ENCODE peak calls at places on chromosomes 4 and X, in nine cellular contexts. D, Z, C, R, H, U, L, B and O are unnamed samples.

GRCh38 chrX:149461746-149462145 is 43.4 kb downstream of the IDS start:
- DNase-seq in Z (no peak), H (no peak), D (no peak), B (no peak), L (no peak), U (no peak), C (no peak), R (no peak), O (no peak)

GRCh38 chr4:82865592-82865991 is 25.4 kb downstream of the SEC31A start:
- DNase-seq in H (no peak), B (no peak), C (no peak), D (no peak), Z (no peak), R (no peak), L (no peak), U (no peak), O (no peak)

GRCh38 chr4:1576961-1577814 is 106.9 kb downstream of the FAM53A start:
- DNase-seq in R (peak), B (no peak), H (no peak), L (no peak), D (no peak), U (no peak), Z (peak), C (no peak), O (no peak)

GRCh38 chr4:176044589-176044951 is 21.1 kb upstream of the WDR17 start:
- DNase-seq in B (no peak), R (no peak), C (no peak), D (no peak), U (no peak), Z (no peak), L (no peak), H (no peak), O (peak)

GRCh38 chr4:43242611-43243010 is 350.1 kb downstream of the GRXCR1 start:
- DNase-seq in Z (no peak), H (no peak), R (no peak), C (no peak), U (no peak), D (no peak), B (no peak), L (no peak), O (no peak)

GRCh38 chrX:71184803-71185495 is 38.1 kb upstream of the GJB1 start:
- DNase-seq in U (no peak), L (no peak), B (no peak), C (no peak), H (no peak), D (no peak), R (no peak), Z (no peak), O (no peak)

GRCh38 chr4:11130195-11130975 is 298.3 kb downstream of the HS3ST1 start:
- DNase-seq in H (no peak), R (no peak), L (no peak), Z (no peak), B (no peak), C (no peak), U (no peak), D (no peak), O (no peak)

GRCh38 chrX:74534569-74535038 is 79.8 kb downstream of the RLIM start:
- DNase-seq in H (no peak), L (no peak), B (no peak), D (no peak), U (no peak), Z (no peak), C (no peak), R (no peak), O (no peak)

GRCh38 chr4:17690135-17690534 is 75.7 kb downstream of the MED28 start:
- DNase-seq in D (no peak), B (no peak), Z (no peak), L (no peak), C (no peak), U (no peak), R (no peak), H (no peak), O (no peak)

GRCh38 chr4:81003549-81004240 is 26.8 kb upstream of the BMP3 start:
- DNase-seq in H (no peak), Z (no peak), R (no peak), D (no peak), U (no peak), L (no peak), C (no peak), B (no peak), O (no peak)

GRCh38 chrX:118521435-118521834 is 25.8 kb downstream of the DOCK11 start:
- DNase-seq in D (no peak), R (no peak), C (no peak), H (no peak), U (no peak), Z (no peak), B (no peak), L (no peak), O (no peak)
- H3K27ac ChIP-seq in D (peak), R (no peak), C (no peak), H (peak), U (peak), Z (no peak), B (no peak), L (no peak), O (no peak)

DNA sequence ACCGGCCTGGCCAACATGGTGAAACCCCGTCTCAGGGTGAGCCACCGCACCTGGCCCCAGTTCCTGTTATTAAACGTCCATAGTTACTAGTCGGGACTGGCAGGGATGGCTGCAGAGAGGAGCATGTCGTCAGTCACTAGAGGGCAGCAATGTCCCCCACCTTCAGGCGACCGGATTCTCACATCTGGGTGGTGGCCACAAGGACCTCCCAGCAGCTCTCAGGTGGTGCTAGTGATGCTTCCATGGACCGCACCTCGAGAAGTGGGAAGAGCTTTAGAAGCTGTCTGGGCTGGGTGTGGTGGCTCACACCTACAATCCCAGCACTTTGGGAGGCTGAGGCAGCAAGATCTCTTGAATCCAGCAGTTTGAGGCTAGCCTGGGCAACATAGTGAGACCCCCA is 13.3 kb upstream of the IL3RA start:
- DNase-seq in U (no peak), C (peak), R (no peak), Z (peak), D (peak), B (no peak), L (peak), H (peak), O (no peak)
- TF ChIP-seq CTCF in U (peak), C (peak), R (peak), Z (peak), D (peak), B (peak), L (peak), H (no peak), O (no peak)

DNA sequence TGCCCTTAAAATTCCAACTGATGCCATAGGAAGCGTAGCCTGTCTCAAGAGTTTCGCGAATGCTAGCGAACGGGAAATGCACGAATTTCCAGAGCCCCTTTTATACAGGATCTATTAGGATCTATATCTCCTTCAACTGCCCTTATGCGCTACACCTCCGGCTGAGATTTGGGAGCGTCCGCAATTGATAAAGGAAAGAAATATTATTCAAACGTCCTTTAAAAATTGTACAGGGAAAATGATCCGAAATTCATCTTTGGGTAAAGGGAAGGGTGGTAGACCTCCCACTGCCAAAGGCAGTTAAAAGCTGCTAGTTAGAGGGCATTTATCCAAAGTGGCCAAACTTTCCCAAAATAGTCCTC is 609 bp downstream of the NR3C2 start:
- DNase-seq in Z (no peak), H (peak), R (no peak), C (peak), L (peak), B (no peak), U (peak), D (no peak), O (no peak)
- H3K4me3 ChIP-seq in Z (peak), H (peak), R (peak), C (peak), L (peak), B (peak), U (peak), D (peak), O (peak)

GRCh38 chr4:119138046-119138445 is 2.4 kb downstream of the MYOZ2 start:
- DNase-seq in U (no peak), C (peak), D (no peak), B (no peak), Z (no peak), R (no peak), L (no peak), H (peak), O (no peak)
- H3K27ac ChIP-seq in U (peak), C (no peak), D (no peak), B (peak), Z (peak), R (peak), L (no peak), H (peak), O (no peak)

DNA sequence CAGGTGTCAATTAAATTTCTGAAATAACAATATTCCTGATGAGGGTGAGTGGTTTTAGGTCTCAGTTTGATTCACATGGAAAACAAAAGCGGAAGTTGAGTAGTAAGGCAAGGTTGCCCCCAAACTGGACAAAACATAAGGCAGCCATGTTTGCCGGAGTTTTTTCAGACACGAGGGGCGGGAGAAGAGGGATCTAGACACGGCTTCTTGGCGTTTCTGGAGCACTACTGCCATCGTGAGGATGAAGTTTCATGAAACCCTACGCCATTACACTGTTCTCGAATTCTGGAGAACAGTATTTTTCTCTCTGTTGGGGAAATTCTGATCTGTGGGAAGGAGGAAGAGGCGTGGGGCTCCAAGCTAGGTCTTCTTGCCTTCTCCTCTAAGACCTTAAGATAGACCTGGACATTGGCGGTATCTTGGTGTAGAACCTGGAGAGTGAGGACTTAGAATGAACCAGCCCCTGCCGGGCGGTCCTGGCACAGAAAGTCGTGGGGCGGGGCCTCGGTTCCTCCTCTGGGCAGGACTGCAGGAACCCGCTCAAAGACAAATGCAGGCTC is 160.3 kb downstream of the OR13H1 start:
- DNase-seq in D (peak), H (no peak), Z (peak), C (peak), U (peak), R (peak), L (peak), B (peak), O (peak)
- TF ChIP-seq CTCF in D (peak), H (no peak), Z (peak), C (peak), U (peak), R (peak), L (no peak), B (peak), O (no peak)

GRCh38 chr4:183118141-183118540 is 19.1 kb downstream of the WWC2 start:
- DNase-seq in U (no peak), B (no peak), Z (no peak), D (no peak), H (no peak), C (no peak), L (no peak), R (no peak), O (no peak)
- H3K4me3 ChIP-seq in U (no peak), B (no peak), Z (no peak), D (no peak), H (no peak), C (peak), L (no peak), R (no peak), O (no peak)

GRCh38 chrX:6472652-6473342 is 62.1 kb downstream of the VCX3A start:
- DNase-seq in C (no peak), B (no peak), D (no peak), H (no peak), U (no peak), L (no peak), R (no peak), Z (no peak), O (no peak)
- H3K27ac ChIP-seq in C (no peak), B (no peak), D (no peak), H (no peak), U (no peak), L (no peak), R (no peak), Z (no peak), O (no peak)

DNA sequence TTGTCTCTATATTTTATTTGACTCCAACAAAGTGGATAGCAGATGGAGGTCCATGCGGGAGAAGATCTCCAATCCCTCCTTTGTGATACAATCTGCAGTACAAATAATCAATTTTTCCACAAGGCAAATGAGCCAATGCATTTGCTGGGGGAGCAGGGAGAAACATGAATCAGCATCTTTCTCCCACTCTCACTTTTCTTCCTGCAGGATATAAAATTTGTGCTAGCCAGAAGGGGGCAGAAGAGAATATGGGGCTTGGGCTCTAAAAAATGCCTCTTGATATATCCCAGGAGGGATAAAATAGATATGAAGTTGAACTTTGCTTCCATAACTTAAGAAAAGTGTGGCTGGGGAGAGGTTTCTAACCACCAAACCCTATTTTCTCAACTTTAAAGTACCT is 38.3 kb upstream of the CWH43 start:
- DNase-seq in C (peak), Z (no peak), H (no peak), B (no peak), L (no peak), D (no peak), R (no peak), U (no peak), O (no peak)
- TF ChIP-seq CTCF in C (peak), Z (no peak), H (no peak), B (no peak), L (no peak), D (no peak), R (no peak), U (no peak), O (no peak)

DNA sequence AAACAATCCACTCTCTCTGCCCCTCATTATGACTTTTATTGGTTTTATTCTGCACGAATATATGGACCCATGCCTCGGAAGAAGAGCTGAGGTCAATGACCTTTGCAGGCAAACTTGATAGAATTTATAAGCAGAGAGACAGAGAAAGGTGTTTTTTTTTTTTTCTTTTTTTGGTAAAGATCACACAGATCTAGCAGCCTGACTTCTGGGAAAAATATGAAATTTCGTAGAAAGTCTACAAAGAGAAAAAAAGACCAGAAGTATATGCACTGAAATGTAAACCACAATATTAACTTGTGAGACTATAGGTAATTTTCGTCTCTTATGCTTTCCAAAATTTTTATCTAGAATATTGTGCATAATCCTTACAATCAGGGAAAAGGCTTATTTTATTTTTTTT is 61.6 kb downstream of the LEF1 start:
- DNase-seq in R (no peak), Z (no peak), U (no peak), C (no peak), B (no peak), D (no peak), H (no peak), L (no peak), O (no peak)
- H3K4me3 ChIP-seq in R (no peak), Z (no peak), U (no peak), C (no peak), B (no peak), D (no peak), H (no peak), L (no peak), O (no peak)